ENCODE peak calls at places on chromosomes 6 and 20, in nine cellular contexts. Q is AG04449, H is HTR-8/SVneo, O is foreskin fibroblast, M is HCT116, B is neural progenitor cell, D is nephron progenitor cell, J is neuronal stem cell, N is NCI-H2081 treated with DMSO at 0.1 percent for 48 hours. Y is an unnamed sample.
A peak's percentile ranks its signal among the peaks of the same experiment; 100 is the strongest.

GRCh38 chr6:117930645-117931044 is 23.6 kb downstream of the SLC35F1 start:
- DNase-seq in Q (no peak), H (no peak), O (no peak), M (no peak), B (no peak), D (no peak), J (no peak), N (no peak), Y (no peak)

GRCh38 chr6:21123485-21124436 is 469.8 kb upstream of the SOX4 start:
- DNase-seq in Q (no peak), H (no peak), O (no peak), M (no peak), B (no peak), D (no peak), J (no peak), N (no peak), Y (no peak)

GRCh38 chr20:63835031-63835858 is 4.2 kb upstream of the ZBTB46 start:
- DNase-seq in Q (peak; percentile 87), H (peak; percentile 100), O (peak; percentile 96), M (peak; percentile 90), B (peak; percentile 98), D (peak; percentile 86), J (peak; percentile 92), N (no peak), Y (peak; percentile 99)

GRCh38 chr20:49973964-49974363 is 8.8 kb upstream of the SNAI1 start:
- DNase-seq in Q (no peak), H (no peak), O (no peak), M (no peak), B (no peak), D (no peak), J (no peak), N (no peak), Y (no peak)

GRCh38 chr6:132797975-132798819 is at the start of gene SLC18B1:
- DNase-seq in Q (no peak), H (peak; percentile 62), O (peak; percentile 73), M (no peak), B (peak; percentile 76), D (peak; percentile 69), J (peak; percentile 51), N (no peak), Y (peak; percentile 26)

GRCh38 chr6:98839788-98840361 is 5.5 kb downstream of the POU3F2 start:
- DNase-seq in Q (no peak), H (no peak), O (peak; percentile 41), M (no peak), B (peak; percentile 69), D (no peak), J (peak; percentile 33), N (no peak), Y (peak; percentile 8)

GRCh38 chr6:158056804-158057203 is 75.1 kb downstream of the SYNJ2 start:
- DNase-seq in Q (no peak), H (no peak), O (no peak), M (no peak), B (no peak), D (no peak), J (no peak), N (no peak), Y (no peak)

GRCh38 chr6:41732601-41733348 is 2.6 kb downstream of the TFEB start:
- DNase-seq in Q (no peak), H (no peak), O (peak; percentile 22), M (no peak), B (no peak), D (no peak), J (no peak), N (peak; percentile 26), Y (no peak)

GRCh38 chr6:71588490-71588889 is 297.9 kb upstream of the RIMS1 start:
- DNase-seq in Q (no peak), H (no peak), O (no peak), M (no peak), B (no peak), D (no peak), J (no peak), N (no peak), Y (no peak)

GRCh38 chr20:31906001-31906400 is 35.6 kb downstream of the TTLL9 start:
- DNase-seq in Q (no peak), H (no peak), O (no peak), M (no peak), B (peak; percentile 32), D (no peak), J (no peak), N (no peak), Y (no peak)

GRCh38 chr6:164531745-164532144 is 777.7 kb downstream of the C6orf118 start:
- DNase-seq in Q (no peak), H (no peak), O (no peak), M (no peak), B (no peak), D (no peak), J (no peak), N (no peak), Y (no peak)

GRCh38 chr6:150492941-150493340 is 106.7 kb upstream of the PLEKHG1 start:
- DNase-seq in Q (no peak), H (no peak), O (no peak), M (no peak), B (no peak), D (no peak), J (no peak), N (no peak), Y (no peak)

GRCh38 chr20:24425523-24425922 is 43.9 kb upstream of the SYNDIG1 start:
- DNase-seq in Q (no peak), H (no peak), O (no peak), M (no peak), B (no peak), D (no peak), J (no peak), N (no peak), Y (no peak)

GRCh38 chr6:154284313-154284853 is 72.2 kb downstream of the IPCEF1 start:
- DNase-seq in Q (no peak), H (no peak), O (no peak), M (no peak), B (no peak), D (no peak), J (no peak), N (no peak), Y (no peak)

GRCh38 chr6:70292144-70292543 is 10.7 kb downstream of the COL9A1 start:
- DNase-seq in Q (no peak), H (no peak), O (no peak), M (no peak), B (no peak), D (no peak), J (no peak), N (peak; percentile 20), Y (no peak)

GRCh38 chr6:56938634-56939294 is 16.1 kb upstream of the BEND6 start:
- DNase-seq in Q (peak; percentile 97), H (peak; percentile 83), O (peak; percentile 99), M (peak; percentile 100), B (no peak), D (no peak), J (no peak), N (no peak), Y (peak; percentile 99)

GRCh38 chr6:98384766-98385165 is 449.6 kb upstream of the POU3F2 start:
- DNase-seq in Q (no peak), H (no peak), O (no peak), M (no peak), B (peak; percentile 19), D (no peak), J (no peak), N (no peak), Y (no peak)

GRCh38 chr6:33392168-33392947 is 735 bp downstream of the KIFC1 start:
- DNase-seq in Q (no peak), H (no peak), O (peak; percentile 38), M (no peak), B (peak; percentile 28), D (no peak), J (no peak), N (no peak), Y (peak; percentile 44)

GRCh38 chr6:30782425-30783014 is 38.2 kb upstream of the IER3 start:
- DNase-seq in Q (no peak), H (no peak), O (peak; percentile 71), M (peak; percentile 75), B (no peak), D (no peak), J (no peak), N (no peak), Y (peak; percentile 51)

GRCh38 chr6:159929819-159930218 is 39.0 kb downstream of the MAS1 start:
- DNase-seq in Q (no peak), H (no peak), O (no peak), M (no peak), B (no peak), D (no peak), J (no peak), N (no peak), Y (no peak)

GRCh38 chr20:51412333-51412761 is 130.2 kb downstream of the NFATC2 start:
- DNase-seq in Q (peak; percentile 4), H (no peak), O (peak; percentile 64), M (no peak), B (no peak), D (no peak), J (no peak), N (no peak), Y (peak; percentile 52)

GRCh38 chr6:27901801-27902200 is 10.4 kb downstream of the OR2B2 start:
- DNase-seq in Q (no peak), H (no peak), O (no peak), M (peak; percentile 6), B (no peak), D (no peak), J (no peak), N (no peak), Y (no peak)

GRCh38 chr20:17520583-17520982 is 10.6 kb downstream of the BFSP1 start:
- DNase-seq in Q (no peak), H (no peak), O (no peak), M (no peak), B (no peak), D (no peak), J (no peak), N (no peak), Y (no peak)

GRCh38 chr20:50371878-50372769 is 138.1 kb upstream of the PTPN1 start:
- DNase-seq in Q (no peak), H (peak; percentile 95), O (no peak), M (no peak), B (no peak), D (no peak), J (no peak), N (no peak), Y (peak; percentile 27)

GRCh38 chr6:129785081-129785755 is 75.2 kb upstream of the ARHGAP18 start:
- DNase-seq in Q (no peak), H (no peak), O (peak; percentile 60), M (no peak), B (no peak), D (no peak), J (no peak), N (no peak), Y (peak; percentile 42)

GRCh38 chr6:108710046-108710445 is 138.2 kb upstream of the ARMC2 start:
- DNase-seq in Q (no peak), H (no peak), O (no peak), M (no peak), B (no peak), D (no peak), J (no peak), N (no peak), Y (no peak)

GRCh38 chr6:37931076-37931465 is 111.5 kb downstream of the ZFAND3 start:
- DNase-seq in Q (no peak), H (no peak), O (no peak), M (no peak), B (no peak), D (no peak), J (no peak), N (no peak), Y (no peak)

GRCh38 chr6:117482240-117483003 is at the start of gene DCBLD1:
- DNase-seq in Q (no peak), H (peak; percentile 66), O (peak; percentile 94), M (peak; percentile 78), B (peak; percentile 88), D (peak; percentile 78), J (peak; percentile 61), N (no peak), Y (peak; percentile 70)

GRCh38 chr20:4776079-4776630 is 54.4 kb downstream of the PRND start:
- DNase-seq in Q (no peak), H (no peak), O (no peak), M (no peak), B (no peak), D (no peak), J (no peak), N (no peak), Y (no peak)

GRCh38 chr20:62704341-62704948 is 4.2 kb upstream of the NTSR1 start:
- DNase-seq in Q (peak; percentile 38), H (peak; percentile 87), O (peak; percentile 96), M (peak; percentile 91), B (no peak), D (no peak), J (no peak), N (peak; percentile 50), Y (peak; percentile 95)

GRCh38 chr20:57870597-57871236 is 160.9 kb upstream of the PMEPA1 start:
- DNase-seq in Q (no peak), H (no peak), O (no peak), M (no peak), B (no peak), D (no peak), J (no peak), N (no peak), Y (no peak)